ENCODE peak calls at places on chromosomes 13 and 19, in nine cellular contexts. O is tibial nerve, R is ovary, T is RWPE2, F is psoas muscle, U is mammary epithelial cell, I is SK-N-SH, E is A673, C is esophagus squamous epithelium. J is an unnamed sample.

GRCh38 chr19:403221-404036 is 5.5 kb downstream of the C2CD4C start:
- DNase-seq in R (no peak), O (peak), I (peak), U (no peak), T (peak), C (no peak), E (no peak), F (no peak), J (no peak)

GRCh38 chr19:12793290-12794195 is 2.3 kb downstream of the JUNB start:
- DNase-seq in C (peak), O (peak), T (peak), F (peak), R (peak), U (peak), E (peak), I (peak), J (peak)

GRCh38 chr13:76454991-76455390 is 431.2 kb downstream of the KCTD12 start:
- DNase-seq in O (no peak), I (no peak), U (no peak), C (no peak), T (no peak), F (no peak), E (no peak), R (no peak), J (no peak)

GRCh38 chr19:9139609-9140158 is 513 bp upstream of the ZNF317 start:
- DNase-seq in F (no peak), I (no peak), U (peak), T (no peak), C (no peak), O (no peak), R (no peak), E (peak), J (no peak)

GRCh38 chr19:19468424-19469050 is 46.8 kb downstream of the TSSK6 start:
- DNase-seq in R (no peak), E (peak), C (no peak), I (peak), T (no peak), O (no peak), U (no peak), F (no peak), J (no peak)

GRCh38 chr13:31793246-31793645 is 53.9 kb downstream of the RXFP2 start:
- DNase-seq in C (no peak), F (no peak), O (no peak), U (peak), I (no peak), E (no peak), R (no peak), T (no peak), J (no peak)

GRCh38 chr13:106523566-106523965 is 11.9 kb downstream of the EFNB2 start:
- DNase-seq in C (no peak), F (no peak), E (no peak), U (peak), I (peak), O (no peak), R (no peak), T (no peak), J (no peak)

GRCh38 chr13:47598340-47598911 is 402.6 kb downstream of the SUCLA2 start:
- DNase-seq in E (peak), R (no peak), O (no peak), I (peak), U (no peak), C (no peak), T (no peak), F (no peak), J (no peak)

GRCh38 chr13:33676700-33677048 is 141.3 kb upstream of the RFC3 start:
- DNase-seq in R (no peak), C (no peak), O (no peak), E (peak), I (peak), U (peak), F (peak), T (no peak), J (peak)

GRCh38 chr13:72151241-72151640 is 284.2 kb upstream of the DACH1 start:
- DNase-seq in E (peak), O (no peak), C (no peak), T (no peak), F (no peak), I (no peak), R (no peak), U (peak), J (no peak)

GRCh38 chr19:45117167-45117594 is 24.2 kb downstream of the PPP1R37 start:
- DNase-seq in E (peak), I (no peak), T (no peak), C (no peak), U (no peak), R (no peak), F (no peak), O (no peak), J (no peak)

GRCh38 chr19:953501-954271 is 27.9 kb downstream of the ARID3A start:
- DNase-seq in O (no peak), C (no peak), U (no peak), F (no peak), I (no peak), R (no peak), T (no peak), E (no peak), J (no peak)

GRCh38 chr13:46603165-46603603 is 50.2 kb downstream of the LRCH1 start:
- DNase-seq in C (no peak), U (no peak), F (no peak), I (no peak), T (no peak), R (no peak), O (no peak), E (no peak), J (no peak)

GRCh38 chr13:113460599-113460998 is 7.3 kb upstream of the ADPRHL1 start:
- DNase-seq in I (no peak), R (no peak), U (no peak), O (no peak), E (no peak), T (no peak), C (no peak), F (no peak), J (no peak)

GRCh38 chr13:101552797-101553196 is 100.3 kb downstream of the ITGBL1 start:
- DNase-seq in E (no peak), U (peak), I (no peak), F (no peak), T (no peak), R (no peak), C (no peak), O (no peak), J (no peak)

GRCh38 chr13:106433066-106433465 is 102.4 kb downstream of the EFNB2 start:
- DNase-seq in U (no peak), O (no peak), C (no peak), F (no peak), I (no peak), E (no peak), T (no peak), R (no peak), J (no peak)

GRCh38 chr19:45789035-45789786 is 3.4 kb downstream of the DMWD start:
- DNase-seq in C (no peak), E (no peak), O (no peak), I (no peak), U (no peak), T (no peak), R (no peak), F (no peak), J (no peak)

GRCh38 chr19:19021115-19021514 is 12.2 kb downstream of the SUGP2 start:
- DNase-seq in E (no peak), F (no peak), C (no peak), U (no peak), O (no peak), R (no peak), I (no peak), T (no peak), J (no peak)

GRCh38 chr13:100357764-100358163 is 230.8 kb downstream of the GGACT start:
- DNase-seq in U (no peak), R (no peak), C (no peak), F (no peak), T (no peak), O (no peak), E (no peak), I (no peak), J (no peak)

GRCh38 chr19:51607920-51608562 is 22.2 kb downstream of the SIGLEC5 start:
- DNase-seq in C (no peak), E (peak), F (peak), R (peak), I (no peak), O (peak), U (peak), T (no peak), J (peak)

GRCh38 chr19:49552749-49553148 is 24.9 kb downstream of the RCN3 start:
- DNase-seq in O (no peak), R (no peak), I (no peak), E (no peak), C (no peak), T (no peak), U (no peak), F (no peak), J (no peak)

GRCh38 chr19:49929121-49929610 is at the start of the genes ATF5 and NUP62:
- DNase-seq in C (no peak), O (peak), T (peak), U (peak), I (peak), E (peak), R (peak), F (peak), J (peak)

GRCh38 chr19:17560205-17560595 is 4.8 kb downstream of the COLGALT1 start:
- DNase-seq in E (no peak), F (peak), O (no peak), T (peak), I (no peak), U (no peak), R (no peak), C (no peak), J (peak)

GRCh38 chr13:24670927-24671326 is 9.3 kb upstream of the ATP12A start:
- DNase-seq in C (no peak), U (no peak), E (peak), R (no peak), O (no peak), I (peak), T (no peak), F (no peak), J (no peak)

GRCh38 chr13:51341804-51342203 is 2.3 kb downstream of the SERPINE3 start:
- DNase-seq in R (no peak), F (no peak), C (no peak), E (no peak), T (no peak), I (no peak), O (no peak), U (no peak), J (no peak)

GRCh38 chr13:112255550-112256120 is 120.5 kb upstream of the SPACA7 start:
- DNase-seq in E (no peak), C (no peak), F (no peak), I (no peak), R (no peak), U (no peak), T (no peak), O (no peak), J (peak)

GRCh38 chr13:96686286-96686685 is 308.0 kb downstream of the OXGR1 start:
- DNase-seq in T (no peak), E (no peak), I (no peak), O (no peak), R (no peak), U (no peak), C (no peak), F (no peak), J (no peak)

GRCh38 chr13:32511482-32511881 is 27.1 kb downstream of the N4BP2L2 start:
- DNase-seq in F (no peak), O (no peak), E (no peak), U (no peak), T (no peak), R (no peak), C (no peak), I (peak), J (no peak)

GRCh38 chr19:16463991-16464575 is 7.7 kb downstream of the EPS15L1 start:
- DNase-seq in E (no peak), C (no peak), F (no peak), U (no peak), I (peak), R (no peak), T (no peak), O (no peak), J (no peak)

GRCh38 chr19:29694669-29695627 is 20.1 kb downstream of the C19orf12 start:
- DNase-seq in I (peak), T (no peak), O (peak), C (no peak), E (peak), R (peak), F (peak), U (peak), J (peak)

GRCh38 chr13:46893820-46894533 is 2.9 kb downstream of the HTR2A start:
- DNase-seq in T (no peak), F (peak), C (no peak), I (peak), R (peak), O (peak), E (peak), U (peak), J (peak)

GRCh38 chr13:57704031-57704430 is 72.5 kb downstream of the PCDH17 start:
- DNase-seq in E (no peak), C (no peak), O (no peak), T (no peak), F (no peak), R (no peak), I (no peak), U (no peak), J (no peak)

GRCh38 chr13:94236876-94237275 is 242.6 kb downstream of the DCT start:
- DNase-seq in F (no peak), C (no peak), I (no peak), T (no peak), O (no peak), E (no peak), U (no peak), R (no peak), J (no peak)

GRCh38 chr13:51818276-51818675 is 14.3 kb upstream of the DHRS12 start:
- DNase-seq in T (no peak), E (no peak), R (no peak), O (no peak), C (no peak), I (no peak), F (no peak), U (no peak), J (no peak)

GRCh38 chr19:11479470-11480080 is 1.3 kb downstream of the ELAVL3 start:
- DNase-seq in R (no peak), T (no peak), F (no peak), U (no peak), O (no peak), I (peak), E (peak), C (no peak), J (no peak)

GRCh38 chr19:23409392-23410048 is 14.2 kb upstream of the ZNF91 start:
- DNase-seq in E (no peak), F (no peak), O (no peak), U (no peak), C (no peak), I (peak), R (no peak), T (no peak), J (no peak)

GRCh38 chr19:56076413-56076998 is 44.6 kb downstream of the ZNF787 start:
- DNase-seq in O (no peak), T (no peak), I (peak), E (peak), R (no peak), U (peak), C (no peak), F (no peak), J (peak)

GRCh38 chr19:22545751-22546150 is 88.4 kb upstream of the ZNF492 start:
- DNase-seq in U (peak), R (peak), T (no peak), I (peak), E (peak), O (no peak), F (no peak), C (no peak), J (no peak)

GRCh38 chr19:54477650-54478049 is 4.6 kb upstream of the CDC42EP5 start:
- DNase-seq in T (no peak), F (no peak), E (no peak), U (no peak), O (no peak), I (no peak), C (no peak), R (no peak), J (no peak)
- TF ChIP-seq CTCF in T (no peak), F (no peak), E (peak), U (peak), O (no peak), I (peak), C (no peak), R (no peak), J (no peak)

GRCh38 chr19:3357731-3358391 is 8.5 kb upstream of the NFIC start:
- DNase-seq in R (no peak), T (no peak), F (no peak), I (no peak), E (no peak), O (no peak), C (no peak), U (no peak), J (no peak)
- H3K4me3 ChIP-seq in R (peak), T (peak), F (peak), I (peak), E (peak), O (peak), C (peak), U (no peak), J (no peak)

DNA sequence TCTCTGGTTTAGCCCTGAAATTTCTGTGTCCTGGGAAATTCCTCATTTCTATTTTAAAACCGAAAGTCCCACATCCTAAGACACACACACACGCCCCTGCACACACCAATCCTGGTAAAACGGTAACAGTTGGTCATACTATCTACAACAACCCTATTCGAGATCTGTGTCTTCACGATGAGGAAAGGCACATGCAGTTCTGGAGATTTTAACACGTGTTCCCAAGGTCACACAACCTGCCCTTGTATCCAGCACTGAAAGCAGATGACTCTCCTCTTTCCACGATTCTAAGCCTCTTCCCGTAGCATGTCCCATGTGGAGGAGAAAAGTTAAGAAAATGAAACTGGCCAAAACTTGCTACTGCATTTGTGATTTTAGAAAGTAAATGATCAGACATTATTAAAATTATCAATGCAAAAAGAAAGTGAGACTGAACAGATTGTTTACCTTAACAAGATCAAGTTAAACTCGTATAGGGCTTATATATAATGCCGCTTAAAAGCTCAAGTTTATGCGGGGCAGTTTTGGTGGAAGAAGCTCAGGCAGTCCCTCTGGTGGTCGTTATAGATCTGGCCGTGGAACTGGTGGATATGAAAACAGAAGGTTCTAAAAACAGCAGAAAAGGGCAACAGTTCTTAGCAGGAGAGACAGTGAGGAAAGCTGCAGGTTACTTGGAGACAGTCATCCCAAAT is 32.7 kb downstream of the VSTM1 start:
- DNase-seq in R (no peak), I (no peak), T (no peak), U (no peak), E (peak), O (no peak), F (no peak), C (no peak), J (no peak)
- H3K27ac ChIP-seq in R (no peak), I (peak), T (no peak), U (no peak), E (no peak), O (no peak), F (no peak), C (no peak), J (no peak)

GRCh38 chr19:33998302-33998701 is 174.0 kb upstream of the LSM14A start:
- DNase-seq in E (peak), O (no peak), R (no peak), C (no peak), I (peak), T (no peak), U (no peak), F (no peak), J (no peak)

GRCh38 chr19:33998739-33999345 is 173.5 kb upstream of the LSM14A start:
- DNase-seq in C (no peak), O (no peak), T (no peak), I (peak), U (no peak), R (no peak), E (peak), F (no peak), J (no peak)

DNA sequence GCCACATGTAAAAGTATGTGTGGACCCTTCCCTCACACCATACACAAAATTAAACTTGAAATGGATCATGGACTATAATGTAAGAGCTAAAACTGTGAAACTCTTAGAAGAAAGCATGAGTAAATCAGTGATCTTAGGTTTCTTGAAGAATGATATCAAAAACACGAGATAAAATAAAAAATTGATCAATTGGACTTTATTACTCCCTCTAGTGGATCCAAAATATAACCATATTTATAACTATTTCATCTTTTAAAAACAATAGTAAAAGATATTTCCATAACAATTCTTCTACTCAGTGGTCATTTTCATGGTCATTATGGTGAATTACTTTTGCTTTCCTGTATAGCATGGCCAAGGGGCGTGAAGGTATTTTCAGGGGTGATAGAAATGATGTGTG is 174.6 kb upstream of the LSM14A start:
- DNase-seq in R (no peak), E (no peak), T (no peak), I (no peak), F (no peak), U (no peak), C (no peak), O (no peak), J (no peak)
- TF ChIP-seq CTCF in R (no peak), E (peak), T (peak), I (peak), F (no peak), U (no peak), C (no peak), O (no peak), J (no peak)

GRCh38 chr13:109152311-109152820 is 523.0 kb downstream of the MYO16 start:
- DNase-seq in C (no peak), O (no peak), F (no peak), I (no peak), U (no peak), E (peak), T (no peak), R (no peak), J (no peak)

GRCh38 chr13:109152941-109153340 is 523.5 kb downstream of the MYO16 start:
- DNase-seq in I (no peak), F (no peak), T (no peak), R (no peak), O (no peak), E (no peak), U (no peak), C (no peak), J (no peak)

GRCh38 chr13:109151696-109152095 is 522.3 kb downstream of the MYO16 start:
- DNase-seq in R (no peak), C (no peak), O (no peak), T (no peak), I (no peak), U (no peak), E (no peak), F (no peak), J (no peak)

GRCh38 chr13:109151255-109151654 is 521.8 kb downstream of the MYO16 start:
- DNase-seq in I (no peak), U (peak), T (no peak), R (no peak), F (no peak), O (no peak), C (no peak), E (no peak), J (no peak)

DNA sequence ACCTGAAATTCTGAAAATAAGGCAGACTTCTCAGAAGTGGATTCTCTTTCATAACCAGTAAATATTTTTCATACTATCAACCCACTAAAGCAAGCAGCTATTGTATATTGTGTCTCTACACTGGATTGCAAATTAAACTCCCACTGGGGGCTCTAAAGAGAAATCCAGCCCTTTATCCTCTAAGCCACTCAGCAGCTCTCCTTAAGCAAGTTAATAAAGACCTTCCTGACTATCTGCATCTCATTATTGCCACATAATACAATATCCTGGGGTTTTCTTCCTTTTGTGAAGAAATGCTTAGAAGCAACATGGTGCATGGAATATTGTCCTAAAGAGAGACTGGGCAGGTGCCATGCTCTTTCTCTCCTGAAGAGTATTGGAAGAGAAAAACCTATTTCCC is 521.3 kb downstream of the MYO16 start:
- DNase-seq in I (no peak), U (no peak), F (no peak), R (no peak), E (peak), T (no peak), C (no peak), O (no peak), J (no peak)
- H3K4me3 ChIP-seq in I (no peak), U (no peak), F (no peak), R (no peak), E (no peak), T (no peak), C (no peak), O (no peak), J (no peak)

J was measured in lung.